ENCODE peak calls at places on chromosome 16, in four cellular contexts. Z is esophagus squamous epithelium, N is left ventricle myocardium inferior, S is fibroblast of lung. A is an unnamed sample. For H3K9me3 and H3K4me1, the result is how much of the 10 kb centered on the place peaks cover.

GRCh38 chr16:56861092-56861610 is 3.9 kb upstream of the SLC12A3 start:
- DNase-seq in Z (no peak), N (no peak), S (peak), A (no peak)

GRCh38 chr16:57045694-57046381 is 46.5 kb upstream of the CPNE2 start:
- DNase-seq in S (peak), Z (peak), N (peak), A (peak)

GRCh38 chr16:83769397-83770008 is 38.3 kb upstream of the HSBP1 start:
- DNase-seq in S (no peak), N (no peak), Z (no peak), A (no peak)

GRCh38 chr16:89811321-89811720 is 5.1 kb downstream of the FANCA start:
- DNase-seq in Z (no peak), S (no peak), N (no peak), A (no peak)

GRCh38 chr16:54241525-54241924 is 45.1 kb downstream of the IRX3 start:
- DNase-seq in N (no peak), S (no peak), Z (no peak), A (no peak)

GRCh38 chr16:28823291-28823718 is 506 bp downstream of the ATXN2L start:
- DNase-seq in N (no peak), Z (no peak), S (no peak), A (peak)

GRCh38 chr16:68493412-68494070 is 45.2 kb upstream of the SMPD3 start:
- DNase-seq in Z (no peak), S (no peak), N (no peak), A (peak)

GRCh38 chr16:25627641-25628040 is 64.1 kb upstream of the HS3ST4 start:
- DNase-seq in Z (no peak), N (no peak), S (no peak), A (no peak)

GRCh38 chr16:70750893-70751467 is 50.0 kb downstream of the VAC14 start:
- DNase-seq in S (peak), N (peak), Z (no peak), A (no peak)

DNA sequence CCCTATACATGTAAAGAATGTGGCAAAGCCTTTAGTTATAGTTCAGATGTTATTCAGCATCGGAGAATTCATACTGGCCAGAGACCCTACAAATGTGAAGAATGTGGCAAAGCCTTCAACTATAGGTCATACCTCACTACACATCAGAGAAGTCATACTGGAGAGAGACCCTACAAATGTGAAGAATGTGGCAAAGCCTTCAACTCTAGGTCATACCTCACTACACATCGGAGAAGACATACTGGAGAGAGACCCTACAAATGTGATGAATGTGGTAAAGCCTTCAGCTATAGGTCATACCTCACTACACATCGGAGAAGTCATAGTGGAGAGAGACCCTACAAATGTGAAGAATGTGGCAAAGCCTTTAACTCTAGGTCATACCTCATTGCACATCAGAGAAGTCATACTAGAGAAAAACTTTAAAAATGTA is 42.5 kb downstream of the ZNF267 start:
- DNase-seq in N (no peak), Z (no peak), S (no peak), A (no peak)
- H3K9me3 ChIP-seq in N (half or more), Z (half or more), S (under half), A (half or more)

GRCh38 chr16:87383522-87384161 is at the start of gene FBXO31:
- DNase-seq in S (peak), N (peak), Z (peak), A (peak)
- H3K4me1 ChIP-seq in S (under half), N (half or more), Z (half or more), A (under half)

GRCh38 chr16:79274197-79274596 is 326.3 kb downstream of the MAF start:
- DNase-seq in S (no peak), Z (no peak), N (no peak), A (no peak)

GRCh38 chr16:79270011-79270410 is 330.5 kb downstream of the MAF start:
- DNase-seq in N (no peak), Z (no peak), S (no peak), A (no peak)

GRCh38 chr16:79269211-79269863 is 331.2 kb downstream of the MAF start:
- DNase-seq in Z (no peak), N (no peak), S (no peak), A (peak)

GRCh38 chr16:79271583-79271982 is 329.0 kb downstream of the MAF start:
- DNase-seq in N (no peak), Z (no peak), S (no peak), A (no peak)

GRCh38 chr16:79272141-79272577 is 328.4 kb downstream of the MAF start:
- DNase-seq in S (no peak), Z (no peak), N (no peak), A (peak)
- H3K9me3 ChIP-seq in S (under half), Z (under half), N (under half), A (under half)

DNA sequence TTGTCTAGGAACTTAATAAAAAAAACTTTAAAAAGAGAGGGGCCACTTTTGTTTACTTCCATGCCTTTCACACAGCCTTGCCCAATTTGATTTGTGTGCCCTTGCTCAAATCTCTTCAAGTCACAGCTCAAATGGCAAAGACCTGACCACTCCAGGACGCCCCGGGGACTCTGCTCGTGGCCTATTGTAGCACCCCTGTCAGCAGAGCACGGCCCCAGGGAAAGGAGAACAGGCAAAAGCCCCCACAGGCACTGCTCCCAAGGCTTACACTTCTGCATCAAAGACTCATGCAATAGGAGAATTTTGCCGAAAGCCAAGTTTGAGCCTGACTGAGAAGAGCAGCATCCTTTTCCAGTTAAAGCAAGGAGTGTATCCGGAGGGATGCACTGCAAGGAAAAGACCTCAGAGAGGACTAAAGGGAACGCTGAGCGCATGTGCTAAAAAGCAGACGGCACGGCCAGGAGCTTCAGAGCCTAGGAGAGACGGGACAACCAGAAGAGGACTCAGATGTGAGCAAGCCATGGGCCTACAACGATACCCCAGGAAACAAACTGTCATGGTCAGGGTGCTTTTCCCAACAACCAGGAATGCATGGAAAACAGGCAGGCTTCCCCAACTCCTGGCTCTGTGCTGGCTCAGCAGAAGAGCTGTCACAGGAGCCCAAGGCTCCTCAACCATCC is 8.2 kb downstream of the CREBBP start:
- DNase-seq in Z (no peak), S (no peak), N (no peak), A (no peak)
- H3K4me1 ChIP-seq in Z (half or more), S (under half), N (half or more), A (half or more)

A was measured in CD8-positive, alpha-beta memory T cell.